ENCODE peak calls at places on chromosomes 6 and 20, in five cellular contexts. One of them, this sample, is unnamed.

GRCh38 chr20:37954626-37955025 is 51.7 kb downstream of the VSTM2L start:
- DNase-seq in NCI-H82: peak; percentile 81
- DNase-seq in A673: no peak
- DNase-seq in stimulated activated CD8-positive, alpha-beta memory T cell treated with anti-CD3 and anti-CD28 coated beads, Interleukin-4, amount 100 ng/mL, for 1 hour: no peak
- DNase-seq in A549: no peak
- DNase-seq in this sample: no peak

GRCh38 chr6:52612336-52613096 is 35.7 kb upstream of the TRAM2 start:
- DNase-seq in stimulated activated CD8-positive, alpha-beta memory T cell treated with anti-CD3 and anti-CD28 coated beads, Interleukin-4, amount 100 ng/mL, for 1 hour: no peak
- DNase-seq in A673: peak; percentile 19
- DNase-seq in A549: peak; percentile 12
- DNase-seq in NCI-H82: peak; percentile 17
- DNase-seq in this sample: no peak

GRCh38 chr6:15586528-15586927 is 76.3 kb downstream of the DTNBP1 start:
- DNase-seq in A673: no peak
- DNase-seq in A549: no peak
- DNase-seq in NCI-H82: no peak
- DNase-seq in stimulated activated CD8-positive, alpha-beta memory T cell treated with anti-CD3 and anti-CD28 coated beads, Interleukin-4, amount 100 ng/mL, for 1 hour: no peak
- DNase-seq in this sample: no peak

GRCh38 chr20:709421-709820 is 33.8 kb upstream of the SCRT2 start:
- DNase-seq in NCI-H82: peak; percentile 61
- DNase-seq in stimulated activated CD8-positive, alpha-beta memory T cell treated with anti-CD3 and anti-CD28 coated beads, Interleukin-4, amount 100 ng/mL, for 1 hour: no peak
- DNase-seq in A673: peak; percentile 39
- DNase-seq in A549: no peak
- DNase-seq in this sample: no peak

GRCh38 chr6:147099974-147100373 is 104.2 kb upstream of the STXBP5 start:
- DNase-seq in stimulated activated CD8-positive, alpha-beta memory T cell treated with anti-CD3 and anti-CD28 coated beads, Interleukin-4, amount 100 ng/mL, for 1 hour: no peak
- DNase-seq in A549: no peak
- DNase-seq in NCI-H82: no peak
- DNase-seq in A673: no peak
- DNase-seq in this sample: peak; percentile 90

GRCh38 chr6:4466260-4466659 is 309.9 kb upstream of the CDYL start:
- DNase-seq in A549: no peak
- DNase-seq in NCI-H82: no peak
- DNase-seq in stimulated activated CD8-positive, alpha-beta memory T cell treated with anti-CD3 and anti-CD28 coated beads, Interleukin-4, amount 100 ng/mL, for 1 hour: no peak
- DNase-seq in A673: no peak
- DNase-seq in this sample: peak; percentile 48

GRCh38 chr20:38645980-38646858 is 44.6 kb downstream of the ARHGAP40 start:
- DNase-seq in A549: peak; percentile 71
- DNase-seq in NCI-H82: peak; percentile 87
- DNase-seq in stimulated activated CD8-positive, alpha-beta memory T cell treated with anti-CD3 and anti-CD28 coated beads, Interleukin-4, amount 100 ng/mL, for 1 hour: peak; percentile 78
- DNase-seq in A673: peak; percentile 84
- DNase-seq in this sample: peak; percentile 21

GRCh38 chr6:69489970-69490369 is 306.8 kb downstream of the LMBRD1 start:
- DNase-seq in stimulated activated CD8-positive, alpha-beta memory T cell treated with anti-CD3 and anti-CD28 coated beads, Interleukin-4, amount 100 ng/mL, for 1 hour: no peak
- DNase-seq in A549: no peak
- DNase-seq in NCI-H82: peak; percentile 34
- DNase-seq in A673: no peak
- DNase-seq in this sample: no peak

GRCh38 chr6:36131517-36132220 is 1.4 kb downstream of the MAPK13 start:
- DNase-seq in NCI-H82: peak; percentile 50
- DNase-seq in A673: peak; percentile 44
- DNase-seq in stimulated activated CD8-positive, alpha-beta memory T cell treated with anti-CD3 and anti-CD28 coated beads, Interleukin-4, amount 100 ng/mL, for 1 hour: no peak
- DNase-seq in A549: no peak
- DNase-seq in this sample: peak; percentile 44

GRCh38 chr20:12414446-12415274 is 497.0 kb downstream of the BTBD3 start:
- DNase-seq in stimulated activated CD8-positive, alpha-beta memory T cell treated with anti-CD3 and anti-CD28 coated beads, Interleukin-4, amount 100 ng/mL, for 1 hour: no peak
- DNase-seq in A549: no peak
- DNase-seq in A673: no peak
- DNase-seq in NCI-H82: peak; percentile 69
- DNase-seq in this sample: no peak

This sample was measured in astrocyte.